ENCODE peak calls at places on chromosomes 11 and 22, in eight cellular contexts. J is IMR-90, P is fibroblast of mammary gland, R is mucosa of descending colon, D is Caco-2, U is AG09309, H is retinal pigment epithelial cell, W is GM10248. X is an unnamed sample.

GRCh38 chr11:13535819-13536218 is 40.0 kb upstream of the PTH start:
- DNase-seq in J (no peak), P (no peak), R (no peak), D (no peak), U (no peak), H (no peak), W (no peak), X (no peak)

GRCh38 chr11:2366271-2366670 is 10.8 kb upstream of the CD81 start:
- DNase-seq in J (no peak), P (no peak), R (no peak), D (no peak), U (no peak), H (no peak), W (no peak), X (no peak)

GRCh38 chr11:86625981-86626380 is 46.4 kb downstream of the ME3 start:
- DNase-seq in J (no peak), P (no peak), R (no peak), D (no peak), U (no peak), H (no peak), W (no peak), X (no peak)

GRCh38 chr11:16966633-16967346 is 47.4 kb downstream of the PLEKHA7 start:
- DNase-seq in J (no peak), P (no peak), R (peak), D (no peak), U (no peak), H (no peak), W (no peak), X (no peak)

GRCh38 chr11:37353192-37353591 is 755.2 kb upstream of the RAG2 start:
- DNase-seq in J (no peak), P (no peak), R (no peak), D (no peak), U (no peak), H (no peak), W (no peak), X (no peak)

GRCh38 chr22:39690901-39691620 is 120.5 kb downstream of the CACNA1I start:
- DNase-seq in J (no peak), P (no peak), R (no peak), D (no peak), U (no peak), H (no peak), W (no peak), X (no peak)

GRCh38 chr11:73592640-73593039 is 5.3 kb downstream of the FAM168A start:
- DNase-seq in J (no peak), P (no peak), R (no peak), D (no peak), U (no peak), H (no peak), W (no peak), X (no peak)

GRCh38 chr11:66787934-66788758 is 55.1 kb upstream of the RCE1 start:
- DNase-seq in J (peak), P (no peak), R (no peak), D (no peak), U (no peak), H (peak), W (no peak), X (no peak)

GRCh38 chr11:63240791-63241379 is 2.5 kb downstream of the SLC22A25 start:
- DNase-seq in J (no peak), P (no peak), R (no peak), D (peak), U (no peak), H (no peak), W (no peak), X (no peak)

GRCh38 chr11:131511794-131512193 is 141.4 kb downstream of the NTM start:
- DNase-seq in J (no peak), P (peak), R (peak), D (peak), U (no peak), H (no peak), W (peak), X (no peak)

GRCh38 chr22:46139895-46140350 is 10.4 kb upstream of the PPARA start:
- DNase-seq in J (no peak), P (no peak), R (peak), D (no peak), U (no peak), H (no peak), W (no peak), X (no peak)

GRCh38 chr11:100550910-100551309 is 136.2 kb upstream of the ARHGAP42 start:
- DNase-seq in J (no peak), P (no peak), R (no peak), D (no peak), U (no peak), H (no peak), W (no peak), X (no peak)

GRCh38 chr11:59062602-59063529 is 23.2 kb upstream of the GLYATL1B start:
- DNase-seq in J (no peak), P (peak), R (no peak), D (no peak), U (no peak), H (no peak), W (no peak), X (no peak)

GRCh38 chr22:23237201-23237798 is 57.0 kb downstream of the BCR start:
- DNase-seq in J (peak), P (peak), R (peak), D (no peak), U (no peak), H (no peak), W (no peak), X (no peak)

GRCh38 chr22:26542831-26543230 is 30.6 kb upstream of the TFIP11 start:
- DNase-seq in J (no peak), P (no peak), R (no peak), D (no peak), U (no peak), H (no peak), W (no peak), X (no peak)

GRCh38 chr11:111937859-111938258 is 716 bp downstream of the DIXDC1 start:
- DNase-seq in J (no peak), P (no peak), R (no peak), D (no peak), U (no peak), H (no peak), W (no peak), X (no peak)

GRCh38 chr11:132453411-132453810 is 1078.9 kb downstream of the OPCML start:
- DNase-seq in J (no peak), P (no peak), R (no peak), D (no peak), U (no peak), H (no peak), W (no peak), X (no peak)

GRCh38 chr11:66853242-66854229 is 3.3 kb upstream of the LRFN4 start:
- DNase-seq in J (no peak), P (no peak), R (no peak), D (peak), U (no peak), H (no peak), W (no peak), X (no peak)

GRCh38 chr11:27347949-27348879 is 14.8 kb downstream of the CCDC34 start:
- DNase-seq in J (no peak), P (no peak), R (no peak), D (no peak), U (no peak), H (no peak), W (no peak), X (no peak)

GRCh38 chr11:16775604-16776283 is 37.3 kb downstream of the C11orf58 start:
- DNase-seq in J (no peak), P (no peak), R (no peak), D (no peak), U (no peak), H (no peak), W (no peak), X (peak)

GRCh38 chr11:107413352-107413751 is 44.3 kb downstream of the CWF19L2 start:
- DNase-seq in J (no peak), P (no peak), R (no peak), D (no peak), U (no peak), H (no peak), W (no peak), X (no peak)

GRCh38 chr11:7603031-7603781 is 70.1 kb downstream of the CYB5R2 start:
- DNase-seq in J (peak), P (peak), R (no peak), D (no peak), U (peak), H (no peak), W (no peak), X (no peak)

GRCh38 chr11:2518112-2518982 is 73.5 kb downstream of the KCNQ1 start:
- DNase-seq in J (no peak), P (no peak), R (peak), D (peak), U (no peak), H (no peak), W (no peak), X (peak)

GRCh38 chr11:118927554-118928107 is 1.9 kb upstream of the BCL9L start:
- DNase-seq in J (no peak), P (no peak), R (no peak), D (no peak), U (no peak), H (no peak), W (no peak), X (no peak)

GRCh38 chr11:130409618-130410388 is 18.6 kb downstream of the ADAMTS8 start:
- DNase-seq in J (no peak), P (no peak), R (no peak), D (no peak), U (no peak), H (no peak), W (no peak), X (no peak)

GRCh38 chr22:46734830-46735453 is 3.1 kb downstream of the CERK start:
- DNase-seq in J (no peak), P (no peak), R (peak), D (peak), U (no peak), H (no peak), W (peak), X (no peak)

GRCh38 chr11:99952816-99953215 is 734.3 kb upstream of the ARHGAP42 start:
- DNase-seq in J (no peak), P (peak), R (no peak), D (no peak), U (no peak), H (no peak), W (no peak), X (no peak)

GRCh38 chr22:26751217-26751616 is 93.8 kb downstream of the MIAT start:
- DNase-seq in J (no peak), P (no peak), R (no peak), D (no peak), U (no peak), H (peak), W (no peak), X (no peak)

GRCh38 chr11:126487711-126488110 is 132.2 kb downstream of the ST3GAL4 start:
- DNase-seq in J (no peak), P (no peak), R (no peak), D (no peak), U (no peak), H (no peak), W (no peak), X (no peak)

GRCh38 chr11:123577081-123577598 is 77.3 kb downstream of the SCN3B start:
- DNase-seq in J (peak), P (peak), R (peak), D (peak), U (no peak), H (no peak), W (peak), X (peak)

GRCh38 chr11:88304352-88304751 is 33.2 kb downstream of the CTSC start:
- DNase-seq in J (no peak), P (no peak), R (no peak), D (no peak), U (no peak), H (no peak), W (no peak), X (no peak)

GRCh38 chr11:88305430-88305829 is 32.1 kb downstream of the CTSC start:
- DNase-seq in J (no peak), P (no peak), R (no peak), D (no peak), U (no peak), H (no peak), W (no peak), X (no peak)

GRCh38 chr11:88308576-88308975 is 29.0 kb downstream of the CTSC start:
- DNase-seq in J (no peak), P (no peak), R (no peak), D (no peak), U (no peak), H (no peak), W (no peak), X (no peak)

GRCh38 chr11:88307749-88308425 is 29.6 kb downstream of the CTSC start:
- DNase-seq in J (no peak), P (no peak), R (no peak), D (no peak), U (no peak), H (no peak), W (peak), X (no peak)

GRCh38 chr11:88306785-88307184 is 30.8 kb downstream of the CTSC start:
- DNase-seq in J (no peak), P (no peak), R (no peak), D (no peak), U (no peak), H (no peak), W (no peak), X (no peak)
- TF ChIP-seq CTCF in J (no peak), P (no peak), R (no peak), D (no peak), U (no peak), H (no peak), W (no peak), X (no peak)

DNA sequence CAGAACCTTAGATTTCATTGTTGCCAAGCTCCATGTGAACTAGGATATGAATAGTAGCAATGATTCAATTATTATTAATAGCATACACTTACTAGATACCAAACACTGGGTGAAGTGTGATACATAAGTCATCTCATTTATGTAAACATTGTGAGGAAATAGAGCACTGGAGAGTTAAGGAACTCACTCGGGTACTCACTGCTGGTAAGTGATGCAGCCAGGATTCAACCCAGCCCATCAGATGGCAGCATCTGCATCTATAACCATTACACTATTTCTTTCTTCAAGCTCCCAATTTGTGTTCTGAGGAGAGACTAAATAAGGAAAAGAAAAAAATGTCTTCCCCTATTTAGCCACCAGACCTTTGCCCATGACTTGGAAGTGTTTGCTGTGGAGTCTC is 10.2 kb upstream of the ALG8 start:
- DNase-seq in J (peak), P (peak), R (no peak), D (no peak), U (peak), H (peak), W (no peak), X (no peak)
- TF ChIP-seq CTCF in J (peak), P (peak), R (no peak), D (no peak), U (peak), H (peak), W (peak), X (peak)

GRCh38 chr11:61955031-61955415 is 4.9 kb downstream of the BEST1 start:
- DNase-seq in J (peak), P (peak), R (peak), D (peak), U (peak), H (no peak), W (no peak), X (peak)
- TF ChIP-seq CTCF in J (peak), P (peak), R (no peak), D (no peak), U (peak), H (peak), W (no peak), X (peak)

GRCh38 chr11:110468095-110468494 is 38.3 kb downstream of the FDX1 start:
- DNase-seq in J (no peak), P (no peak), R (no peak), D (no peak), U (no peak), H (no peak), W (no peak), X (no peak)

GRCh38 chr11:110469101-110469500 is 39.4 kb downstream of the FDX1 start:
- DNase-seq in J (peak), P (no peak), R (no peak), D (no peak), U (no peak), H (no peak), W (no peak), X (no peak)

GRCh38 chr11:110467556-110467955 is 37.8 kb downstream of the FDX1 start:
- DNase-seq in J (no peak), P (no peak), R (no peak), D (no peak), U (no peak), H (no peak), W (no peak), X (no peak)

GRCh38 chr11:110463153-110463552 is 33.4 kb downstream of the FDX1 start:
- DNase-seq in J (peak), P (peak), R (peak), D (peak), U (no peak), H (no peak), W (no peak), X (no peak)
- TF ChIP-seq CTCF in J (peak), P (peak), R (peak), D (peak), U (peak), H (peak), W (peak), X (peak)